ENCODE peak calls at places on chromosomes 13 and 19, in four cellular contexts. M, Y, V and K are unnamed samples.

GRCh38 chr19:4908311-4908710 is 990 bp upstream of the UHRF1 start:
- DNase-seq in M (no peak), Y (no peak), V (no peak), K (no peak)

GRCh38 chr13:49370390-49370789 is 73.5 kb downstream of the CAB39L start:
- DNase-seq in M (no peak), Y (no peak), V (no peak), K (no peak)

GRCh38 chr19:40807147-40808020 is 8.4 kb downstream of the EGLN2 start:
- DNase-seq in M (no peak), Y (no peak), V (no peak), K (no peak)

GRCh38 chr19:55530996-55531395 is 5.9 kb downstream of the SBK2 start:
- DNase-seq in M (no peak), Y (no peak), V (no peak), K (no peak)

GRCh38 chr13:111064661-111065060 is 50.4 kb upstream of the ARHGEF7 start:
- DNase-seq in M (no peak), Y (no peak), V (no peak), K (no peak)

GRCh38 chr19:10105241-10106099 is 692 bp upstream of the PPAN start:
- DNase-seq in M (no peak), Y (peak), V (no peak), K (no peak)

GRCh38 chr19:23512151-23512925 is 117.1 kb upstream of the ZNF91 start:
- DNase-seq in M (no peak), Y (no peak), V (no peak), K (no peak)

GRCh38 chr13:89163081-89163480 is 1491.9 kb downstream of the SLITRK5 start:
- DNase-seq in M (no peak), Y (no peak), V (no peak), K (peak)

GRCh38 chr19:16737909-16738308 is 18.3 kb downstream of the NWD1 start:
- DNase-seq in M (peak), Y (no peak), V (no peak), K (no peak)

GRCh38 chr13:98576963-98577822 is at the start of gene STK24:
- DNase-seq in M (peak), Y (peak), V (peak), K (peak)

GRCh38 chr13:93200626-93201025 is 26.0 kb upstream of the GPC6 start:
- DNase-seq in M (no peak), Y (no peak), V (no peak), K (no peak)

GRCh38 chr19:5594521-5594950 is 26.8 kb upstream of the TINCR start:
- DNase-seq in M (no peak), Y (peak), V (no peak), K (no peak)

GRCh38 chr19:1239796-1240737 is 1.5 kb upstream of the ATP5F1D start:
- DNase-seq in M (peak), Y (peak), V (peak), K (peak)

GRCh38 chr19:8659905-8660304 is 29.5 kb downstream of the NFILZ start:
- DNase-seq in M (no peak), Y (no peak), V (no peak), K (no peak)

GRCh38 chr13:113635048-113635420 is 23.0 kb downstream of the ATP4B start:
- DNase-seq in M (no peak), Y (no peak), V (no peak), K (no peak)